ENCODE peak calls at places on chromosomes 6 and 20, in five cellular contexts. Q is endodermal cell, J is fibroblast of pulmonary artery, I is left ventricle myocardium inferior, P is HFFc6. T is an unnamed sample.

GRCh38 chr6:108609276-108609769 is 48.6 kb downstream of the FOXO3 start:
- DNase-seq in Q (no peak), J (peak; percentile 58), I (no peak), P (peak; percentile 63), T (peak; percentile 30)

GRCh38 chr6:139820191-139820590 is 445.7 kb upstream of the CITED2 start:
- DNase-seq in Q (no peak), J (peak; percentile 56), I (no peak), P (peak; percentile 65), T (peak; percentile 9)

GRCh38 chr6:4965506-4966389 is 38.1 kb downstream of the RPP40 start:
- DNase-seq in Q (no peak), J (no peak), I (no peak), P (no peak), T (no peak)

GRCh38 chr6:145212807-145213206 is 522.5 kb downstream of the EPM2A start:
- DNase-seq in Q (no peak), J (no peak), I (no peak), P (no peak), T (no peak)

GRCh38 chr20:13552061-13552460 is 86.7 kb downstream of the TASP1 start:
- DNase-seq in Q (no peak), J (no peak), I (no peak), P (peak; percentile 24), T (peak; percentile 46)

GRCh38 chr6:130933712-130934200 is 106.5 kb downstream of the SMLR1 start:
- DNase-seq in Q (no peak), J (peak; percentile 50), I (no peak), P (no peak), T (peak; percentile 4)

GRCh38 chr6:46510656-46511055 is 19.4 kb upstream of the RCAN2 start:
- DNase-seq in Q (no peak), J (peak; percentile 41), I (no peak), P (no peak), T (no peak)

GRCh38 chr6:45500924-45501816 is 123.4 kb upstream of the SUPT3H start:
- DNase-seq in Q (peak; percentile 82), J (no peak), I (no peak), P (no peak), T (peak; percentile 16)

GRCh38 chr6:122153530-122153929 is 245.9 kb upstream of the HSF2 start:
- DNase-seq in Q (no peak), J (no peak), I (no peak), P (no peak), T (no peak)

GRCh38 chr20:20399705-20400104 is 31.8 kb downstream of the INSM1 start:
- DNase-seq in Q (no peak), J (no peak), I (no peak), P (no peak), T (no peak)

GRCh38 chr6:70753870-70754269 is 86.2 kb downstream of the SMAP1 start:
- DNase-seq in Q (no peak), J (no peak), I (no peak), P (no peak), T (no peak)

GRCh38 chr6:89311853-89312531 is 3.1 kb downstream of the GABRR2 start:
- DNase-seq in Q (peak; percentile 91), J (peak; percentile 90), I (peak; percentile 54), P (peak; percentile 66), T (peak; percentile 39)
- TF ChIP-seq CTCF in Q (peak; percentile 85), J (peak; percentile 65), I (peak; percentile 71), P (peak; percentile 72), T (peak; percentile 74)

GRCh38 chr6:169223006-169223405 is 30.6 kb downstream of the THBS2 start:
- DNase-seq in Q (no peak), J (no peak), I (no peak), P (no peak), T (no peak)

GRCh38 chr6:169222126-169222525 is 31.5 kb downstream of the THBS2 start:
- DNase-seq in Q (no peak), J (no peak), I (no peak), P (no peak), T (no peak)

GRCh38 chr6:169220068-169220964 is 33.3 kb downstream of the THBS2 start:
- DNase-seq in Q (no peak), J (no peak), I (no peak), P (no peak), T (no peak)

GRCh38 chr6:169224185-169224695 is 29.4 kb downstream of the THBS2 start:
- DNase-seq in Q (no peak), J (peak; percentile 95), I (no peak), P (peak; percentile 37), T (peak; percentile 91)

GRCh38 chr6:169221264-169221663 is 32.4 kb downstream of the THBS2 start:
- DNase-seq in Q (no peak), J (no peak), I (no peak), P (no peak), T (no peak)
- TF ChIP-seq CTCF in Q (peak; percentile 60), J (no peak), I (no peak), P (no peak), T (no peak)

GRCh38 chr20:51046021-51046985 is 23.4 kb upstream of the KCNG1 start:
- DNase-seq in Q (no peak), J (no peak), I (no peak), P (no peak), T (no peak)
- TF ChIP-seq CTCF in Q (peak; percentile 31), J (no peak), I (no peak), P (no peak), T (no peak)

GRCh38 chr20:22819784-22820183 is 215.3 kb upstream of the SSTR4 start:
- DNase-seq in Q (no peak), J (no peak), I (no peak), P (no peak), T (no peak)
- TF ChIP-seq CTCF in Q (peak; percentile 52), J (no peak), I (no peak), P (no peak), T (no peak)

DNA sequence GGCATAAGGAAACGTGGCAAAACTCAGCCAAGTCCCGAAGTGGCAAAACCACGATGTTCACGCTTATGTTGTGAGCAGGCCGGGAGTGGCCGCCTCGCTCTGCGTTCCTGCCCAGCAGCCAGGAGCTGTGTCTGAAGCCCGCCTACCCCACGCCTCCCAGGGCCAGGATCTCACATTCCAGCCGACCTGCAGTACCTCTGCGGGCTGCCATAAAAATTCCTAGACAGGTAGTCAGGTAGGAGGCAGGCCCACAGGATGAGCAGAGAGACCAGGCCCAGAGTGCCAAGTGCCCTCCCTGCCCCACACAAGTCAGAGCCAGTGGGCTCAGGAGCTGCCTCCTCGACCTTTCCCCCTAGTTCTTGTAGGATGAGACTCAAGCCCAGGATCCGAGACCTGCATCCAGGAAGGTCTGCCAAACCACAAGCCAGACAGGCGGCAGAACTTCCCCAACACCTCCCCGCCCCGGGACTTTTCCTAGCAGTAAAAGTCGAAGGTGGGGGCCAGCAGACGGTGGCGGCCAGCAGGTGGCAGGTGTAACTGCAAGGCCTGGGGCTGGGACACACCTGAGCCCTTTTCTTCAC is 16.7 kb downstream of the PMEPA1 start:
- DNase-seq in Q (peak; percentile 79), J (no peak), I (no peak), P (no peak), T (peak; percentile 97)
- TF ChIP-seq CTCF in Q (peak; percentile 73), J (no peak), I (no peak), P (peak; percentile 31), T (peak; percentile 54)

GRCh38 chr20:4026093-4026601 is 10.8 kb upstream of the RNF24 start:
- DNase-seq in Q (peak; percentile 80), J (peak; percentile 94), I (no peak), P (peak; percentile 70), T (peak; percentile 74)
- TF ChIP-seq CTCF in Q (peak; percentile 70), J (peak; percentile 82), I (peak; percentile 55), P (peak; percentile 66), T (peak; percentile 56)

GRCh38 chr6:142746524-142746923 is 198.5 kb downstream of the HIVEP2 start:
- DNase-seq in Q (peak; percentile 81), J (peak; percentile 49), I (no peak), P (no peak), T (peak; percentile 16)
- TF ChIP-seq CTCF in Q (peak; percentile 84), J (peak; percentile 45), I (peak; percentile 63), P (peak; percentile 66), T (no peak)

DNA sequence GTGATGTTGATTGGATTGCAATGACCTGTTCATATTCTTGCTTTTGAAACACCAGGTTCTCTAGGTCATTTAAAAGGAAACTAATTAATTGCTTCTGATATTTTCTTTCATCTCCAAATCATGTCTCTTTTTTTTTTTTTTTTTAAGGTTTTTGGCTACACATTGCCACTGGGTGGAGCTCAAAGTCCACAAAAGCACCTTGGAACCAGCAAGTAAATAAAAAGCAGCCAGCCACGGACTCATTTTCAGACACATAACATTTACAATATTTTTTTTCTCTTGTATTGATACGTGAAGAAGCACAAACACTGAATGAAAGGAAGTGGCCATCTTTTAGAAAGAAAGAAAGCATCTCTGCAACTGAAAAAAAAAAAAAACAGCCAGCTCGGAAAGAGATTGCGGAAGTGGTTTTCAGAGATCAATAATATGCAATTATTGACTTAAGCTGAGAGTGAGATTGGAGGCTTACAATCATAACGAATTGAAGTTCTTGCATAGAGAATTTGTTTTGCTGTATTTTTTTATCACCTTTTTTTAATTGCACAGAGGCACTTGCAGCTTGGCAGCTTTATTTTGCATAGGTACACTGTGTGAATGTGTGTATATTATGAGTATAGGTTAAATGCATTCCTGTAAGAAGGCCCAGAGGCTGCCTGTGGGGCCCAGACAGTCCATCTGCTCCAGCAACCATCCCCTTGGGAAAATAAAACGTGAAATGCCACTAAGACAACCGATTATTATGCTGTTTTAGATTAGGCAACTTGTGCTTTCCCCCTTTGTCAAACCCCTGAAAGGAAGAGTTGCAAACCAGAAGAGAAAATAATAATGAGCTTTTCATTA is 28.2 kb downstream of the CGA start:
- DNase-seq in Q (peak; percentile 61), J (peak; percentile 79), I (no peak), P (peak; percentile 54), T (peak; percentile 71)
- TF ChIP-seq CTCF in Q (peak; percentile 84), J (peak; percentile 57), I (peak; percentile 55), P (peak; percentile 83), T (peak; percentile 63)

GRCh38 chr6:2677080-2677593 is 73.6 kb downstream of the MYLK4 start:
- DNase-seq in Q (no peak), J (no peak), I (no peak), P (no peak), T (no peak)
- TF ChIP-seq CTCF in Q (no peak), J (no peak), I (no peak), P (no peak), T (no peak)